ENCODE peak calls at places on chromosomes 13 and 19, in four cellular contexts. K is neural progenitor cell, B is Karpas-422, F is mammary epithelial cell. V is an unnamed sample.

GRCh38 chr19:58563034-58563573 is 4.7 kb upstream of the UBE2M start:
- DNase-seq in K (no peak), B (peak), F (peak), V (no peak)

GRCh38 chr19:7550987-7551761 is 15.7 kb downstream of the PNPLA6 start:
- DNase-seq in K (peak), B (peak), F (peak), V (no peak)

GRCh38 chr19:40433391-40434216 is 7.8 kb upstream of the SERTAD1 start:
- DNase-seq in K (peak), B (peak), F (peak), V (no peak)

GRCh38 chr19:38904463-38905185 is 4.9 kb downstream of the NFKBIB start:
- DNase-seq in K (no peak), B (no peak), F (no peak), V (no peak)

GRCh38 chr13:48233886-48234488 is 981 bp downstream of the ITM2B start:
- DNase-seq in K (peak), B (no peak), F (no peak), V (peak)

GRCh38 chr13:112826565-112826964 is 136.7 kb downstream of the ATP11A start:
- DNase-seq in K (no peak), B (no peak), F (no peak), V (no peak)

GRCh38 chr13:112587359-112587766 is 590 bp downstream of the TUBGCP3 start:
- DNase-seq in K (peak), B (peak), F (peak), V (no peak)

GRCh38 chr13:112959206-112959605 is 9.8 kb upstream of the MCF2L start:
- DNase-seq in K (no peak), B (no peak), F (no peak), V (no peak)

GRCh38 chr19:4538601-4538954 is 1.3 kb downstream of the LRG1 start:
- DNase-seq in K (no peak), B (no peak), F (no peak), V (no peak)

GRCh38 chr19:3135961-3136683 is at the start of gene GNA15:
- DNase-seq in K (no peak), B (no peak), F (peak), V (no peak)

GRCh38 chr13:114155320-114155719 is 22.9 kb upstream of the RASA3 start:
- DNase-seq in K (no peak), B (no peak), F (no peak), V (no peak)
- H3K9ac ChIP-seq in K (no peak), B (no peak), F (no peak), V (no peak)

DNA sequence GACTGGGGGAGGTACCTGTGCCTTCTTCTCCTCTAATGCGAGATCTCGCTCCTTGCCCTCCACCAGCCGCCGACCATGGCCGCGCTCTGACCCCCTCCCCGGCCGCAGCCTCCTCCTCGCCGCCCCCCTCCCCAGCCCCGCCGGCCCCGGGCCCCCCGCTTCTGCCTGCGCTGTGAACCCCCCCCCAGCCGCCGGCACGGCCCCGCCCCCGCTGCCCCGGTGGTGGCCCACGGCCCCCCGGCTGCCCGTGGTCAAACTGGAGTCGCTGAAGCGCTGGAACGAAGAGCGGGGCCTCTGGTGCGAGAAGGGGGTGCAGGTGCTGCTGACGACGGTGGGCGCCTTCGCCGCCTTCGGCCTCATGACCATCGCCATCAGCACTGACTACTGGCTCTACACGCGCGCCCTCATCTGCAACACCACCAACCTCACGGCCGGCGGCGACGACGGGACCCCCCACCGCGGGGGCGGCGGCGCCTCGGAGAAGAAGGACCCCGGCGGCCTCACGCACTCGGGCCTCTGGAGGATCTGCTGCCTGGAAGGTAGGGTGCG is at the start of gene CACNG8:
- DNase-seq in K (peak), B (no peak), F (no peak), V (no peak)
- H3K9ac ChIP-seq in K (no peak), B (no peak), F (no peak), V (no peak)

GRCh38 chr13:33676045-33676699 is 141.8 kb upstream of the RFC3 start:
- DNase-seq in K (no peak), B (no peak), F (no peak), V (no peak)
- H3K9ac ChIP-seq in K (no peak), B (peak), F (no peak), V (no peak)

DNA sequence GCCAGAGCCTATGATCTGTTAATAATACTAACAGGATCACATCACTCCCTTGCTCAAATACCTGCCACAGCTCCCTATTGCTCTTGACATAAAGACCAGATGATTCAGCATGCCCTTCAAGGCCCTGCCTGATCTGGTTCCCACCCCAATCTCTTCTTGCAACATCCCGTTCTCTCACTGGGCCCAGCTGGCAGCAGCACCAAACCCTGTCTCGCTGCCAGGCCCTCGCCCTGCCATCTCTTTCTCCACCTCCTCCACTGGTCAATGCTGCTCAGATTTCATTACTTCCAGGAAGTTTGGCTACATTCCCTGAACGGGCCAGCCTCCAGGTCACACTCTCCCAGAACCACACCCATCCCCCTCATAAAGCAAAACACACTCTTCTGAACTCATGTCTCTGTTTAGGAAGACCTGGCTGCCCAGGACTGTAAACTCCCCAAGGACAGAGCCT is 8.6 kb upstream of the BCAT2 start:
- DNase-seq in K (no peak), B (no peak), F (peak), V (no peak)
- H3K9ac ChIP-seq in K (no peak), B (no peak), F (no peak), V (no peak)

GRCh38 chr19:1064661-1065605 is 2.0 kb upstream of the ARHGAP45 start:
- DNase-seq in K (peak), B (peak), F (peak), V (no peak)

GRCh38 chr19:1066748-1067340 is at the start of gene ARHGAP45:
- DNase-seq in K (peak), B (peak), F (no peak), V (no peak)

GRCh38 chr19:1065606-1066109 is 1.3 kb upstream of the ARHGAP45 start:
- DNase-seq in K (no peak), B (no peak), F (peak), V (no peak)

GRCh38 chr19:1067341-1068103 is 555 bp downstream of the ARHGAP45 start:
- DNase-seq in K (no peak), B (peak), F (no peak), V (no peak)

DNA sequence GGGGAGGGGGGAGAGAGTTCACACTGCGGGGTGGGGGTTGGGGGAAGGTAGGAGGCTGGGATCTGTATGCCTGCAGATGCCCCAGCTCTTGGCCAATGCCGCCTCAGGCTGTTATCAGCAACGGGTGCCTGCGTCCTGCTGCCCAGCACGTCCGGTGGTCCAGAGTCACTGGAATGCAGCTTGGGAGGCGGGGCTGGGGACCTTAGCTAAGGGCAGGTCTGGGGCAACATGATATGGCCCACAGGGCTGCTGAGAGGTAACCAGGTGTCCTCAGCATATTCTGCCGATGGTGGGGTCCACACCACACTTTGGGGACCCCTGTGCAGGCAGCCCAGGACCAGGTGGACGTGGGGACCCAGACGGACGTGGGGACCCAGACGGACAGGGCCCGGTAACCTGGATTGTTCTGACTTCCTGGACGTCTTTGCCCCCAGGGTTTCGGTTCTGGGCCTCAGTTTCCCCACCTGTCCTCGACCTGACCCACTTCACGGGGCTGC is 668 bp upstream of the ARHGAP45 start:
- DNase-seq in K (peak), B (no peak), F (no peak), V (no peak)
- H3K9ac ChIP-seq in K (no peak), B (peak), F (no peak), V (no peak)

GRCh38 chr13:40983725-40984669 is 35.1 kb downstream of the ELF1 start:
- DNase-seq in K (no peak), B (no peak), F (no peak), V (no peak)
- H3K9ac ChIP-seq in K (no peak), B (peak), F (peak), V (no peak)

GRCh38 chr13:97275775-97276501 is 53.8 kb downstream of the MBNL2 start:
- DNase-seq in K (no peak), B (peak), F (no peak), V (no peak)
- H3K9ac ChIP-seq in K (no peak), B (no peak), F (no peak), V (no peak)

DNA sequence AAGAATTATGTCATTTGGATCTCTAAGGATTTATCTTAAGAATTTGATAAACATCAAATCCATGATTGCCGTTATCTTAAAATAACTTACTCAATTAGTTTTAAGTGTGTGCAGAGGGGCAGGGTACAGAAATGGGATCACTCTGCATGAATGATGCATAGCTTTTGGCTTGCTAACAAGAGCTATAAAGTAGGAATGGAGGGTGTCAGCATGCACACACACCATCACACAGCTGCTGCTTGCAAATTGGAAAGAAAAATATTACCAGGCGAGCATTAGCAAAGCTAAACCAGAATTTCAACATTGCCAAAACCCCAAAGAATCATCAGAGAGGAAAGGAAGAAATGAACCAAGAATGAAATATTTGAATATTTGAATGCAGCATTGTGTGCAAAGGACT is 580.6 kb downstream of the LMO7 start:
- DNase-seq in K (no peak), B (no peak), F (no peak), V (no peak)
- H3K9ac ChIP-seq in K (no peak), B (no peak), F (no peak), V (no peak)

V was measured in SK-N-MC.